ENCODE peak calls at places on chromosome 4, in six cellular contexts. C is H9, K is IMR-90, J is mesenchymal stem cell, L is neuronal stem cell, F is H1. N is an unnamed sample.

GRCh38 chr4:23023666-23024065 is 330.9 kb downstream of the GBA3 start:
- DNase-seq in F (no peak), K (no peak), J (no peak), C (no peak), L (no peak), N (no peak)

GRCh38 chr4:65502151-65502691 is 168.1 kb downstream of the EPHA5 start:
- DNase-seq in L (no peak), F (no peak), C (no peak), K (peak; percentile 4), J (peak; percentile 74), N (no peak)

GRCh38 chr4:1354136-1354982 is 7.4 kb downstream of the UVSSA start:
- DNase-seq in K (no peak), C (peak; percentile 53), L (no peak), F (no peak), J (no peak), N (peak; percentile 53)

GRCh38 chr4:7938513-7939376 is 916 bp downstream of the AFAP1 start:
- DNase-seq in K (peak; percentile 45), L (no peak), F (no peak), J (peak; percentile 65), C (no peak), N (peak; percentile 71)

GRCh38 chr4:139628184-139629012 is 37.2 kb upstream of the MGST2 start:
- DNase-seq in K (no peak), L (no peak), F (no peak), J (no peak), C (peak; percentile 51), N (peak; percentile 35)

GRCh38 chr4:157052429-157053040 is 23.4 kb upstream of the GLRB start:
- DNase-seq in J (no peak), C (peak; percentile 52), L (no peak), F (no peak), K (no peak), N (no peak)

GRCh38 chr4:28360681-28361080 is 1500.0 kb downstream of the STIM2 start:
- DNase-seq in F (no peak), K (peak; percentile 52), L (no peak), C (no peak), J (no peak), N (no peak)

GRCh38 chr4:112213091-112213490 is 18.5 kb upstream of the AP1AR start:
- DNase-seq in L (no peak), K (no peak), J (no peak), F (no peak), C (no peak), N (no peak)

GRCh38 chr4:186227744-186228513 is 622 bp downstream of the KLKB1 start:
- DNase-seq in C (no peak), L (no peak), F (no peak), J (no peak), K (no peak), N (no peak)

GRCh38 chr4:86670739-86671138 is 76.6 kb downstream of the PTPN13 start:
- DNase-seq in F (no peak), K (peak; percentile 83), J (peak; percentile 34), C (no peak), L (no peak), N (no peak)

GRCh38 chr4:108317377-108317776 is 148.6 kb upstream of the LEF1 start:
- DNase-seq in L (no peak), C (no peak), K (no peak), F (no peak), J (no peak), N (no peak)

GRCh38 chr4:69066945-69067344 is 29.3 kb upstream of the UGT2B7 start:
- DNase-seq in L (no peak), F (no peak), K (peak; percentile 37), J (peak; percentile 14), C (no peak), N (no peak)

GRCh38 chr4:106273831-106274230 is 42.2 kb downstream of the TBCK start:
- DNase-seq in C (no peak), J (peak; percentile 10), L (no peak), F (no peak), K (peak; percentile 22), N (peak; percentile 54)

GRCh38 chr4:103105558-103106356 is 6.1 kb upstream of the BDH2 start:
- DNase-seq in K (peak; percentile 66), L (no peak), C (no peak), F (no peak), J (peak; percentile 22), N (no peak)

GRCh38 chr4:55658657-55659056 is 22.6 kb upstream of the NMU start:
- DNase-seq in J (no peak), K (no peak), L (no peak), F (no peak), C (no peak), N (no peak)

GRCh38 chr4:107978716-107979451 is 10.8 kb upstream of the HADH start:
- DNase-seq in J (no peak), C (no peak), F (no peak), K (no peak), L (no peak), N (no peak)

GRCh38 chr4:41204400-41204978 is 9.9 kb downstream of the APBB2 start:
- DNase-seq in L (no peak), C (no peak), K (peak; percentile 83), J (peak; percentile 77), F (no peak), N (peak; percentile 73)

GRCh38 chr4:109977854-109978501 is 65.3 kb downstream of the EGF start:
- DNase-seq in L (no peak), K (peak; percentile 60), C (no peak), J (peak; percentile 62), F (no peak), N (peak; percentile 44)

GRCh38 chr4:69069085-69069484 is 27.2 kb upstream of the UGT2B7 start:
- DNase-seq in F (no peak), K (no peak), J (no peak), C (no peak), L (no peak), N (no peak)

DNA sequence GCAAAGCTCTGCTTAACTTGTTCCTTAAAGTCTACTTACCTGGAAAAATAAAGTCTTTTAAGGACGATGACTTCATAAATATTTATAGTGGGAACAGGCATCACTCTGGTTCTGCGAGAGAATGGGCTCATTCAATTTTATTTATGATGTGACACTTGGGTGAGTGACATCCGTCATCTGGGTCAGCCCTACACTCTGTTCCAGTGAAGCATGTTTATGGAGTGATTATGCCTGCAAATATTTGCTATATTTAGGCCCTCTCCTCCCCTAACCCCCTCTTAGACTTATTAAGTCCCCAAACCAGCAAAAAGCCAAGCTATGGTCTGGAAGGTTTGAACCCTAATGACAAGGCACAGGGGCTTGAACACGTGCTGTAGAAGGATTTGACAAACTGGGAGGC is 55.8 kb downstream of the C4orf51 start:
- DNase-seq in J (no peak), K (no peak), C (no peak), L (no peak), F (no peak), N (no peak)
- H3K18ac ChIP-seq in J (peak overlapping the region; percentile 3), K (peak overlapping the region; percentile 79), C (no peak overlapping the region), L (no peak overlapping the region), F (no peak overlapping the region), N (peak overlapping the region; percentile 2)

DNA sequence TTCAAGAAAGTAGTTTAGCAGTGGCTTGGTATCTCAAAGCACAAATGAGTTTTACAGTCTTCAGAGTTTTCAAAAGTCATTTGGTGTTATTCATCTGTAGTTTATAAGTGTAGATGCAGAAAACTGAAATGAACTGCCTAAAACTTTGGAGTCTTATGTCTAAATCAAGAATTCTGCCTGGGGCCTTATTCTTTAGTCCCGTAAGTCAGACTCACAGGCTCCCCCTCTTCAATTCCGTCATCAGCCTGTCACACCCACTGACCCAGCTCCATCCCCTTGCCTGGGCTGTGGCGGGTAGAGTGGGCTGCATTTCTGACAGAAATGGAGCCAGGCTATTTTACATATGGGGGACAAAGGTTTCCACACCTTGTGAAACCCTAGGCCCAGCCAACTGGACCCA is 44.3 kb downstream of the TSPAN5 start:
- DNase-seq in F (no peak), C (no peak), J (no peak), L (no peak), K (no peak), N (no peak)
- H3K9ac ChIP-seq in F (no peak overlapping the region), C (no peak overlapping the region), J (no peak overlapping the region), L (no peak overlapping the region), K (no peak overlapping the region), N (no peak overlapping the region)

GRCh38 chr4:54228064-54228527 is 997 bp upstream of the PDGFRA start:
- DNase-seq in F (no peak), J (peak; percentile 89), C (peak; percentile 84), K (peak; percentile 82), L (peak; percentile 81), N (peak; percentile 85)
- H3K18ac ChIP-seq in F (no peak overlapping the region), J (peak overlapping the region; percentile 95), C (no peak overlapping the region), K (peak overlapping the region; percentile 93), L (peak overlapping the region; percentile 64), N (no peak overlapping the region)

GRCh38 chr4:71004281-71004851 is 10.9 kb downstream of the DCK start:
- DNase-seq in F (no peak), L (no peak), K (no peak), C (peak; percentile 48), J (no peak), N (peak; percentile 61)
- H3K9ac ChIP-seq in F (no peak overlapping the region), L (no peak overlapping the region), K (no peak overlapping the region), C (no peak overlapping the region), J (no peak overlapping the region), N (no peak overlapping the region)

GRCh38 chr4:78811034-78811433 is 34.9 kb downstream of the BMP2K start:
- DNase-seq in L (no peak), J (peak; percentile 10), C (no peak), K (peak; percentile 29), F (no peak), N (peak; percentile 56)

GRCh38 chr4:78806943-78807458 is 30.9 kb downstream of the BMP2K start:
- DNase-seq in J (no peak), C (no peak), L (no peak), F (no peak), K (no peak), N (no peak)

GRCh38 chr4:78809928-78810835 is 34.0 kb downstream of the BMP2K start:
- DNase-seq in J (no peak), L (no peak), C (no peak), F (no peak), K (no peak), N (peak; percentile 89)

GRCh38 chr4:78809295-78809694 is 33.1 kb downstream of the BMP2K start:
- DNase-seq in J (no peak), F (no peak), C (no peak), L (no peak), K (no peak), N (no peak)
- H3K18ac ChIP-seq in J (no peak overlapping the region), F (no peak overlapping the region), C (no peak overlapping the region), L (no peak overlapping the region), K (no peak overlapping the region), N (no peak overlapping the region)

DNA sequence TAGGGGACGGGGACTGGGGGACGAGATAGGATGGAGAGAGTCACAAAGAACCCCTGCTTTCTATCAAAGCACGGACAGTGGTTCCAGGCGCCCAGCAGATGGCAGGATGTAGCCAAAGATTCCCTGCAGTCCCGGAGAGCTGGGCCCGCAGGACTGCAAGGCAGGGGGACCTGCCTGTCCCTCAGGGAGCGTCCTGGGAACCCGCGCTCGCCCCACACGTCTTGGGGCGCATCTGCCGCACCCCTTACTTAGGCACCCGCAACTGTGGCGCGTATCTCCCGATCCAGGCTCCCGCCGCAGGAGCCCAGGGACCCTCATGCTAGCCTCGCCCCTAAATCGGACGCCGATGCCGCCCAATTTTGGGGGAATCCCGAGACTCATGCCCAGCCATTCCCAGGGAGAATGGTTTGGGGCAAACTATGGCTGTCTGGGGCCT is 742 bp upstream of the STK32B start:
- DNase-seq in L (peak; percentile 68), F (peak; percentile 53), K (peak; percentile 83), C (peak; percentile 87), J (peak; percentile 86), N (peak; percentile 89)
- H3K9ac ChIP-seq in L (no peak overlapping the region), F (no peak overlapping the region), K (peak overlapping the region; percentile 87), C (no peak overlapping the region), J (peak overlapping the region; percentile 91), N (peak overlapping the region; percentile 58)

N was measured in mesendoderm.